ENCODE peak calls at places on chromosomes 16 and 17, in nine cellular contexts. L is lung, Z is heart right ventricle, G is stomach, K is neural progenitor cell, I is left ventricle myocardium inferior, S is suprapubic skin, H is PC-3, Q is endodermal cell. P is an unnamed sample. For H3K36me3, the result is how much of the 10 kb centered on the place peaks cover.

GRCh38 chr16:3712830-3713476 is 4.4 kb downstream of the TRAP1 start:
- DNase-seq in L (no peak), Z (no peak), G (peak), K (no peak), I (no peak), S (no peak), H (no peak), Q (no peak), P (no peak)

GRCh38 chr17:29113334-29113733 is 66.9 kb downstream of the MYO18A start:
- DNase-seq in L (no peak), Z (no peak), G (no peak), K (peak), I (no peak), S (no peak), H (no peak), Q (peak), P (no peak)

GRCh38 chr17:12231027-12231682 is 210.5 kb downstream of the MAP2K4 start:
- DNase-seq in L (no peak), Z (no peak), G (no peak), K (no peak), I (no peak), S (no peak), H (peak), Q (peak), P (no peak)

GRCh38 chr17:36722121-36722902 is 120.9 kb downstream of the MRM1 start:
- DNase-seq in L (peak), Z (peak), G (peak), K (peak), I (peak), S (no peak), H (peak), Q (peak), P (no peak)

GRCh38 chr17:8946476-8946875 is 19.0 kb downstream of the PIK3R5 start:
- DNase-seq in L (no peak), Z (no peak), G (no peak), K (no peak), I (no peak), S (no peak), H (no peak), Q (no peak), P (no peak)

GRCh38 chr16:2713523-2713922 is 6.5 kb downstream of the PRSS27 start:
- DNase-seq in L (no peak), Z (no peak), G (no peak), K (no peak), I (no peak), S (no peak), H (no peak), Q (no peak), P (peak)

GRCh38 chr17:50649042-50649908 is 14.6 kb downstream of the ABCC3 start:
- DNase-seq in L (no peak), Z (no peak), G (no peak), K (no peak), I (no peak), S (no peak), H (peak), Q (no peak), P (no peak)

GRCh38 chr17:48026503-48027321 is 10.9 kb downstream of the COPZ2 start:
- DNase-seq in L (peak), Z (peak), G (peak), K (peak), I (peak), S (peak), H (peak), Q (peak), P (peak)

GRCh38 chr17:15350777-15351486 is 9.5 kb upstream of the TEKT3 start:
- DNase-seq in L (no peak), Z (no peak), G (no peak), K (no peak), I (no peak), S (no peak), H (no peak), Q (no peak), P (no peak)

GRCh38 chr16:47886631-47887415 is 269.0 kb downstream of the ABCC12 start:
- DNase-seq in L (no peak), Z (no peak), G (no peak), K (peak), I (no peak), S (no peak), H (no peak), Q (peak), P (no peak)

GRCh38 chr16:69031877-69032301 is 73.6 kb upstream of the HAS3 start:
- DNase-seq in L (no peak), Z (no peak), G (peak), K (no peak), I (no peak), S (no peak), H (peak), Q (no peak), P (no peak)

GRCh38 chr17:7107012-7107754 is 7.4 kb downstream of the ASGR2 start:
- DNase-seq in L (no peak), Z (no peak), G (no peak), K (no peak), I (no peak), S (no peak), H (no peak), Q (no peak), P (no peak)

GRCh38 chr17:65191805-65192740 is 54.9 kb downstream of the RGS9 start:
- DNase-seq in L (no peak), Z (no peak), G (no peak), K (no peak), I (no peak), S (no peak), H (peak), Q (no peak), P (no peak)

GRCh38 chr17:75652934-75653549 is 13.9 kb downstream of the RECQL5 start:
- DNase-seq in L (no peak), Z (no peak), G (no peak), K (peak), I (no peak), S (no peak), H (peak), Q (peak), P (no peak)

GRCh38 chr16:28839004-28839639 is 7.0 kb downstream of the TUFM start:
- DNase-seq in L (no peak), Z (no peak), G (no peak), K (no peak), I (no peak), S (no peak), H (no peak), Q (no peak), P (no peak)

GRCh38 chr17:64685705-64686104 is 23.6 kb upstream of the SMURF2 start:
- DNase-seq in L (no peak), Z (no peak), G (no peak), K (no peak), I (no peak), S (no peak), H (peak), Q (no peak), P (no peak)

DNA sequence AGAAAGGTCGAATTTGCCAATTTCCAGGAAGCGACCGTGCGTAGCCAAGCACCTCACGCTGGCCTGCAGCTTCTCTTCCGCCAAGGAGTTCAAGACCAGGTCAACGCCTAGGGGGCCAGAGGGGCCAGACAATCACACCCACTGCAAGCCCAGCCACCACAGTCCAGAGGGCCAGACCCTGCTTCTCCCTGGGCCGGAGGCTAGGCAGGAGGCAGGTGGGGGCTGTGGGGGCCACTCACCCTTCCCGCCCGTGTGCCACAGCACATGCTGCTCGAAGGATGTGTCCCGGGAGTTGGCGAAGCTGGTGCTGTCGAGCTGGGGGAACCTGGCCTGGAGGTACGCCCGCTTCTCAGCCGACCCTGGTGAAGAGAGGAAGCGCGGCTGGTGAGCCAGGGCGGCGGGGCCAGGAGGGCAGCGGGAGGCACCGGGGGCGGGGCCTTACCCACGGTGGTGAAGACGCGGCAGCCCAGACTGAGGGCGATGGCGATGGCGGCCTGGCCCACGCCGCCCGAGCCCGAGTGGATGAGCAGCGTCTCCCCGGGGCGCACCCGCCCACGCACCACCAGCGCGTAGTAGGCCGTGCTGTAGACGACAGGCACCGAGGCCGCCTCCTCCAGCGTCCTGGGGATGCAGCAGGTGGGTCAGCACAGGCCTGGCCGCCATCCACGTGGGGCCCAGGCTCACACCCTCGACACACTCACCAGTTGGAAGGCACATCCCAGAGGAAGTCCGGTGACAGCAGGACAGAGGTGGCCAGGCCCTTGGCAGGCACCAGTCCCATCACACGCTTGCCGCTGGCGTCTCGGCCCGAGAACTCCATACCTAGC is 14.3 kb downstream of the FASN start:
- DNase-seq in L (no peak), Z (no peak), G (no peak), K (no peak), I (no peak), S (no peak), H (no peak), Q (no peak), P (no peak)
- H3K36me3 ChIP-seq in L (half or more), Z (under half), G (half or more), K (under half), I (half or more), S (half or more), H (half or more), Q (under half), P (half or more)

GRCh38 chr16:67928561-67929364 is 2.9 kb downstream of the CTRL start:
- DNase-seq in L (peak), Z (peak), G (peak), K (peak), I (peak), S (no peak), H (peak), Q (peak), P (peak)

GRCh38 chr16:67927131-67927941 is 4.3 kb downstream of the CTRL start:
- DNase-seq in L (no peak), Z (no peak), G (no peak), K (no peak), I (no peak), S (no peak), H (no peak), Q (no peak), P (no peak)

GRCh38 chr16:67928147-67928546 is 3.5 kb downstream of the CTRL start:
- DNase-seq in L (no peak), Z (no peak), G (no peak), K (no peak), I (no peak), S (no peak), H (no peak), Q (no peak), P (no peak)

GRCh38 chr16:67924140-67924906 is 7.3 kb downstream of the CTRL start:
- DNase-seq in L (no peak), Z (no peak), G (no peak), K (no peak), I (no peak), S (no peak), H (no peak), Q (no peak), P (no peak)

DNA sequence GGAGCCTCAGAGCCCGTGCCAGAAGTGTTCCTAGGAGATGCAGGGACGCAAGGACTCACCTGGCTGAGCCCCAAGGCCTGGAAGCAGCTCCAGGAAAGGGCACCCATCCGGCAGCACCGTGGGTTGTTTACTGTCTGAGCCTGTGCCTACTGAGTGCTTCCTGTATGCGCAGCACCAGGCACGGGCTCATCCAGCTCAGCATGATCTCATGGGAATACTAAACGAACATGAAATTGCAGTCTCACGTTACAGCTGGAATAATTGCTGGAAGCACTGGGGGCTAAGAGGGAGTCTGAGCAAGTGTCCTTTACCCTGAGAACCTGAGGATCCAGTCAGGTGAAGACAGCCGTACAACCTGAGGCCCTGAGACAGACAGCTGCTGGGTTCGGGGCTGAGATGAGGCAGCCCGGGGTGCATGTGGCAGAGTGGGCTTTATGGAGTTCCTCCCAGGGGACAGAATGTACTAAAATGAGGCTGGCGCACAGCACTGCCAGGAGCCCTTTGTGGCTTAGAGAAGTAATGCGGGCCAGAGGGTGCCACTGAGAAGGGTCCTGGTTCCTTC is 5.4 kb downstream of the CTRL start:
- DNase-seq in L (no peak), Z (no peak), G (peak), K (no peak), I (no peak), S (no peak), H (peak), Q (peak), P (peak)
- TF ChIP-seq CTCF in L (no peak), Z (no peak), G (no peak), K (peak), I (no peak), S (no peak), H (no peak), Q (peak), P (no peak)

DNA sequence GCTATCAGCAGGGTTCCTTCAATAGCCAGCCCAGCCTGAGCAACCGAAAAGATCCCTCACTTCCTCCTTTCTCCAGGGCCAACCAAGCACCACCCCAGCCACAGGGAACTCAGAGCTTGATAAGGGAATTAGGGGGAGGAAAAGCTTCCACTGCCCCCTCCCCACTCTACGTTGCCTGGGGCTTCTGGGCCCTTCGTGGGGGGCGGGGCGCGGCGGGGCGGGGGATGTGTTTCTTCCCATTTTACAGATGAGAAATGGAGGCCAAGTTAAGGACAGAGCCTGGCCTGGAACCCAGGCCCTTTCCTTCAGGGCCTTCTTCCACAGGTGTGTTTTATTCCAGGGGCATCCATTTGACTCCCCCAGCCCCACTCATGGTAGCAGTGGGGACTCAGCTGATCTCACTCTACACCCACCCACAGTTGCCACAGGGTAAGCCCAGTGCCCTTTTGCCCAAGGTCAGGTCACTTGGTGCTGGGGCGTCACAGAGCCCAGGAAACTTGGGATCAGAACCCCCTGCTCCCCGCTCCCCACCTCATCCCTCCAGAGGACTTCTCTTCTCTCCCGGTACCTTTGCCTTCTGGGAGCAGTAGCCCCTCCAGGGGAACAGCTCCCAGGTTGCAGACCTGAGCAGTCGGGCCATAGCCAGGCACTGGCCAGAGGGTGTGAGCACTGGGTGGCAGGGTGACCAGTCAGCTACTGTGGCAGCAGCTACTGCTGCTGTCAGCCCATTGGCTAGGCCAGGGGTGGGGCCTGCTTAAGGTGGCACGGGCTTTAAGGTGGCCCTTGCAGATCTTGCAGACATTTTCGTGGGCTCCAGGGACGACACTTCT is at the start of gene LDHD:
- DNase-seq in L (peak), Z (peak), G (peak), K (peak), I (peak), S (no peak), H (peak), Q (peak), P (no peak)
- H3K27ac ChIP-seq in L (peak), Z (peak), G (peak), K (no peak), I (peak), S (peak), H (no peak), Q (no peak), P (no peak)

GRCh38 chr17:41131979-41132378 is 8.0 kb upstream of the KRTAP4-12 start:
- DNase-seq in L (no peak), Z (no peak), G (no peak), K (no peak), I (no peak), S (no peak), H (peak), Q (no peak), P (no peak)
- H3K36me3 ChIP-seq in L (under half), Z (under half), G (under half), K (under half), I (under half), S (under half), H (under half), Q (under half), P (under half)

DNA sequence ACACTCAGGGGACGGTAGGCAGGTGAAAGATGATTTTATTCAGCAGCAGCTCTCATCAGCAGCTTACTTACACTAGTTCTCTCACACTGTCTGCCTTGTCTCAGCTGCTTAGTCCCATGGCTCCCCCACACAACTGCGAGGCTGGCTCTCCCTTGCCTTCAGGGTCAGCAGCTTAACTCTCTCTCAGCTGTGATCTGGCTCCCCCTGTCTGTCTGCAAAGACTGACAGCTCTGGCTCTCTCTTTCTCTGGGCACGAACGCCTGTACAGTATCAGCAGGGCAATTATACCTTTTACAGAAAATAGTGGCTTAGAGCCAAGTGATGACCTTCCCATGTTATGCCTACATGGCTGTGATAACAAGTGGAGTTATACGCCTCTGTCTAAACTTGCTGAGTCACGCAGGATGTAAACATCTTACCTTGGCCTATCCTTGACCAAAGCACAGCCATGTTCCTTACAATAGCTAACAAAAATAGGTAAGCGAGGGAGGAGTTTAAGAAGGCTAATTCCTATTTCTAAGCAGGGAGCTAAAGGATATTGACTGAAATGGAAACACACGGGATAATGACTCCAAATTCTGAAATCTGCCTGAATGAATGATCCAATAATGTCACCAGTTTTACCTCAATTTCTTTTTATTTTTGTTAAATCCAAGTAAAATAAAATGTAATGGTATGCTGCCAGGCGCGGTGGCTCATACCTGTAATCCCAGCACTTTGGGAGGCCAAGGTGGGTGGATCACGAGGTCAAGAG is 1.1 kb upstream of the NDUFAB1 start:
- DNase-seq in L (no peak), Z (no peak), G (no peak), K (peak), I (peak), S (no peak), H (peak), Q (peak), P (no peak)
- TF ChIP-seq CTCF in L (no peak), Z (peak), G (no peak), K (peak), I (peak), S (no peak), H (peak), Q (peak), P (no peak)

DNA sequence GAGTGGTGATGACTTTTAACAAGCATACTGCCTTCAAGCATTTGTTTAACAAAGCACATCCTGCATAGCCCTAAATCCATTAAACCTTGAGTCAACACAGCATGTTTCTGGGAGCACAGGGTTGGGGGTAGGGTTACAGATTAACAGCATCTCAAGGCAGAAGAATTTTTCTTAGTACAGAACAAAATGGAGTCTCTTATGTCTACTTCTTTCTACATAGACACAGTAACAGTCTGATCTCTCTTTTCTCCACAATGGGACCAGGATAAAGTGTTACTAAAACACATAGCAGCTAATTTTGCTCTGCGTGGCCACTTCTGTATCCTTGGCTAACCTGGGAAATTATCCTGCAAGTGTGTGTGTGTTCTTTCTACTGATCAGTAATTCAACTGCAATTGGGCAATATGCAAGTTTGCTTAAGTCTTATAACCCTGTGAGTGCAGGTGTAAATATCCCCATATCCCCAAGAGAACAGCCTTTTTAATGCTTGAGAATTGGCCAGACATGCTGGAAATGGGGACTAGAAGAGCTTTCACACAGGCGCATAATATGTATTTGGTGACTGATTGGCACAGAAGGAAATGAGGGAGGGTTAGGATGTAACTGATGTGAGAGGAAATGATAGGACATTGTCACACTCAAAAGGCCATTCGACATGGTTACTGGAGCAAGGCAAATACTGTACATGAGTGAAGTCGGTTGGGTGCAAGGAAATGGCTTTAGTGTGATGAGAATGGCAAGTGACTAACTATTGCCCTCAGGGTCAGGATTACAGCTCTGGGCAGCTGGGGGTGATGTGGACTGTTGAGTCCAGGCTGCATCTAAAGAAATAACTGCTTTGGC is 10.8 kb upstream of the ANKS4B start:
- DNase-seq in L (no peak), Z (no peak), G (no peak), K (no peak), I (no peak), S (no peak), H (no peak), Q (no peak), P (no peak)
- H3K27ac ChIP-seq in L (peak), Z (no peak), G (no peak), K (no peak), I (no peak), S (no peak), H (no peak), Q (no peak), P (no peak)

DNA sequence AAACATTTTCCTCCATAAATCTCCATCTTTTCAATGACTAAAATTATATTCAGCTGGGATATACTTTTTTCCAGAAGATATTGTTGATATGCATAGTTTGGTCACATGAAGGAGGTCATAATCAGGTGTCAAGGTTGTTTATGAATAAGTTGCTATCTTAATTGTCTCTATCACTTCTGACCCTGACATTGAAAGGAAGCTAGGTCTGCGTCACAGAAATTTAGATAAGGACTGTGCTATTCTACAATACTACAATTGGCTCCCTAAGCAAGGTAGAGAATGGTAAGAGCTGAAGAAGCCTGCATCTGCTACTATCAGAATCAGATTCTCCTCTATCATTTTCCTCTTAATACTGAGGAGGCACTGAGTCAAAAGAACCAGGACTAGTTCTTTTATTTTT is 67.5 kb downstream of the CACNG1 start:
- DNase-seq in L (no peak), Z (no peak), G (no peak), K (no peak), I (no peak), S (no peak), H (no peak), Q (no peak), P (no peak)
- H3K36me3 ChIP-seq in L (under half), Z (under half), G (half or more), K (under half), I (half or more), S (half or more), H (under half), Q (half or more), P (half or more)

GRCh38 chr17:77781536-77781935 is 177.0 kb upstream of the TNRC6C start:
- DNase-seq in L (no peak), Z (no peak), G (no peak), K (no peak), I (no peak), S (no peak), H (no peak), Q (no peak), P (no peak)
- TF ChIP-seq CTCF in L (no peak), Z (no peak), G (no peak), K (no peak), I (no peak), S (no peak), H (no peak), Q (no peak), P (no peak)